ENCODE peak calls at places on chromosomes 7 and 10, in ten cellular contexts. L, S, F, U, J, P, A, O, N and X are unnamed samples.

GRCh38 chr10:5297466-5297865 is 67.3 kb upstream of the UCN3 start:
- DNase-seq in N (no peak), F (no peak), L (no peak), A (peak), O (no peak), J (peak), P (peak), U (no peak), S (no peak), X (peak)

GRCh38 chr10:128070721-128071416 is 55.4 kb downstream of the MKI67 start:
- DNase-seq in S (no peak), L (no peak), U (no peak), O (no peak), J (no peak), P (no peak), N (peak), A (no peak), F (no peak), X (no peak)

GRCh38 chr7:158301221-158301620 is 286.4 kb downstream of the PTPRN2 start:
- DNase-seq in U (no peak), L (no peak), F (no peak), N (no peak), O (no peak), P (no peak), J (no peak), A (no peak), S (peak), X (no peak)

GRCh38 chr10:9824546-9825164 is 1193.0 kb upstream of the CELF2 start:
- DNase-seq in J (no peak), O (no peak), N (no peak), A (no peak), L (no peak), P (no peak), U (no peak), F (no peak), S (no peak), X (no peak)

GRCh38 chr7:87067788-87068187 is 8.3 kb upstream of the ELAPOR2 start:
- DNase-seq in A (no peak), J (no peak), O (no peak), P (no peak), L (no peak), S (no peak), N (no peak), U (no peak), F (no peak), X (no peak)

GRCh38 chr7:39428221-39428620 is 138.0 kb upstream of the YAE1 start:
- DNase-seq in O (no peak), J (no peak), F (no peak), A (peak), P (peak), U (no peak), S (no peak), N (no peak), L (no peak), X (no peak)

GRCh38 chr7:29609162-29610030 is 45.8 kb downstream of the PRR15 start:
- DNase-seq in P (peak), L (no peak), A (peak), F (peak), J (no peak), U (peak), S (peak), N (no peak), O (no peak), X (no peak)

GRCh38 chr10:127266431-127266830 is 70.0 kb upstream of the INSYN2A start:
- DNase-seq in L (no peak), U (no peak), O (no peak), J (no peak), F (no peak), S (no peak), A (no peak), P (no peak), N (no peak), X (no peak)

GRCh38 chr7:131021902-131022301 is 287.9 kb upstream of the KLF14 start:
- DNase-seq in A (no peak), N (no peak), J (no peak), F (no peak), P (no peak), O (no peak), U (no peak), S (no peak), L (no peak), X (no peak)

GRCh38 chr10:96588060-96588554 is 1.3 kb upstream of the TM9SF3 start:
- DNase-seq in O (no peak), L (no peak), U (no peak), J (no peak), S (no peak), A (no peak), F (no peak), N (no peak), P (no peak), X (no peak)

GRCh38 chr10:119243967-119244366 is 36.6 kb downstream of the GRK5 start:
- DNase-seq in J (no peak), O (no peak), S (no peak), L (no peak), N (no peak), P (peak), A (no peak), U (no peak), F (no peak), X (no peak)

GRCh38 chr10:31644931-31645633 is 283.5 kb downstream of the ARHGAP12 start:
- DNase-seq in A (no peak), F (no peak), L (no peak), P (no peak), U (no peak), O (no peak), S (no peak), J (no peak), N (no peak), X (no peak)

GRCh38 chr7:96285579-96285978 is 36.3 kb downstream of the SLC25A13 start:
- DNase-seq in F (no peak), L (no peak), A (no peak), U (no peak), N (no peak), J (no peak), S (peak), P (no peak), O (no peak), X (peak)

GRCh38 chr10:89480047-89480446 is 55.3 kb downstream of the SLC16A12 start:
- DNase-seq in A (no peak), O (no peak), U (no peak), L (no peak), S (no peak), F (no peak), P (no peak), N (no peak), J (no peak), X (no peak)

GRCh38 chr10:24008164-24009066 is 200.5 kb upstream of the KIAA1217 start:
- DNase-seq in F (no peak), O (peak), L (no peak), P (peak), N (no peak), J (no peak), S (no peak), U (no peak), A (peak), X (no peak)

GRCh38 chr7:26860361-26860760 is 4.0 kb downstream of the SKAP2 start:
- DNase-seq in S (no peak), A (no peak), J (no peak), L (no peak), N (no peak), U (peak), P (peak), O (no peak), F (no peak), X (no peak)
- TF ChIP-seq CTCF in S (no peak), A (peak), J (no peak), L (no peak), N (no peak), U (peak), P (no peak), O (no peak), F (no peak), X (no peak)

DNA sequence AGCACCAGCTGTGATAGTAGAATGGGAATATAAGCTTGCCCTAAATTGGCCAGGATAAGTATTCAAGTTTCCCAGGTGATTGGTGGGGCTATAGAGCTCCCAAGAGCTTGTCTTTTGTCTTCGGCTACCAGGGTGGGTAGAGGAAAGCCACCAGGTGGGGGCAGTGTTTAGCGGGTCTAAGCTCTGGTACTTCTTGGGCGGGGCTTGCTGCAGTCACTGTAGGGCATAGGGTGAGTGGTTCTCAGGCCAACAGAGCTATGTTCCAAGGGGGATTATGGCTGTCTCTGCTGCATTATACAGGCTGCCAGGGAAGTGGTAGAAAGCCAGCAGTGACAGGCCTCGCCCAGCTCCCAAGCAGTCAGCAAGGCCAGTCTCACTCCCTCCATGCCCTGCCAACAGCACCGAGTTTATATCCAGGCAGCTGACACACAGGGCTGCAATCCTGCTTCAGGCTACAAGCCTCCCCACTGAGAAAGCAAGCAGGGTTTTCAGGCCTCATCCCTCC is 110.7 kb downstream of the ZNF467 start:
- DNase-seq in P (peak), S (peak), F (peak), N (no peak), U (peak), L (peak), A (no peak), O (peak), J (peak), X (peak)
- TF ChIP-seq CTCF in P (peak), S (peak), F (peak), N (peak), U (peak), L (peak), A (no peak), O (peak), J (peak), X (peak)

DNA sequence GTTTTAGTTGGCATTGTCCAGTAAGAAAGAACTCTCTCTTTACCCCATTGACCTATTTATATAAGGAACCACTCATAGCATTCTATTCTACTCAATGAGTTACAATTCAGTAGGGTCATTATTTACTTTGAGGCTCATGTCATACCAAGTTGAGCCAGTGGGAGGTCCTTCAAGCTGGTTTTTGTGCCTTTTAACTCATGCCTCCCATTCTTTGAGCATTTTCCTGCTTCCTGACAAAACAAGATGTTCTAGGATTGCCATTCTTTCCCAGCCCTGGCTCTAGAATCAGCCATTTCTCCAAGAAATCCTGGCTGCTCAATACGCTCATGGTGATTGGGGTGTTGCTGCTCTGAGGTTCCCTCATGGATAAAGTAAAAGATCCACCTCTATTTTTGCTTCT is 250.1 kb downstream of the ABCA13 start:
- DNase-seq in U (no peak), O (no peak), P (no peak), A (no peak), J (no peak), F (no peak), S (no peak), N (no peak), L (no peak), X (no peak)
- TF ChIP-seq CTCF in U (no peak), O (no peak), P (no peak), A (no peak), J (no peak), F (no peak), S (no peak), N (no peak), L (no peak), X (no peak)

GRCh38 chr10:44809652-44810051 is 101.5 kb upstream of the TMEM72 start:
- DNase-seq in J (no peak), F (no peak), U (no peak), S (no peak), O (no peak), L (no peak), P (peak), A (no peak), N (no peak), X (no peak)
- TF ChIP-seq CTCF in J (no peak), F (no peak), U (no peak), S (no peak), O (no peak), L (no peak), P (peak), A (no peak), N (no peak), X (no peak)

GRCh38 chr7:149764481-149765398 is 8.6 kb downstream of the ZNF467 start:
- DNase-seq in S (no peak), L (no peak), A (peak), F (no peak), J (no peak), O (peak), U (no peak), P (no peak), N (no peak), X (no peak)
- TF ChIP-seq CTCF in S (no peak), L (no peak), A (no peak), F (no peak), J (no peak), O (peak), U (no peak), P (no peak), N (peak), X (no peak)

GRCh38 chr10:25388188-25388861 is 213.5 kb downstream of the GPR158 start:
- DNase-seq in N (no peak), A (no peak), P (no peak), U (no peak), O (no peak), J (no peak), L (no peak), F (no peak), S (no peak), X (no peak)
- TF ChIP-seq CTCF in N (no peak), A (no peak), P (no peak), U (no peak), O (no peak), J (no peak), L (no peak), F (no peak), S (no peak), X (no peak)

GRCh38 chr7:19262794-19263193 is 117.6 kb upstream of the FERD3L start:
- DNase-seq in N (no peak), P (no peak), A (no peak), S (no peak), J (no peak), U (no peak), O (no peak), F (no peak), L (no peak), X (no peak)
- TF ChIP-seq CTCF in N (no peak), P (no peak), A (no peak), S (no peak), J (no peak), U (no peak), O (no peak), F (no peak), L (no peak), X (no peak)

GRCh38 chr7:104341545-104341944 is 13.1 kb downstream of the LHFPL3 start:
- DNase-seq in J (no peak), S (peak), P (no peak), N (no peak), A (no peak), L (no peak), F (no peak), U (no peak), O (no peak), X (peak)
- TF ChIP-seq CTCF in J (no peak), S (peak), P (no peak), N (no peak), A (no peak), L (no peak), F (no peak), U (no peak), O (no peak), X (no peak)

DNA sequence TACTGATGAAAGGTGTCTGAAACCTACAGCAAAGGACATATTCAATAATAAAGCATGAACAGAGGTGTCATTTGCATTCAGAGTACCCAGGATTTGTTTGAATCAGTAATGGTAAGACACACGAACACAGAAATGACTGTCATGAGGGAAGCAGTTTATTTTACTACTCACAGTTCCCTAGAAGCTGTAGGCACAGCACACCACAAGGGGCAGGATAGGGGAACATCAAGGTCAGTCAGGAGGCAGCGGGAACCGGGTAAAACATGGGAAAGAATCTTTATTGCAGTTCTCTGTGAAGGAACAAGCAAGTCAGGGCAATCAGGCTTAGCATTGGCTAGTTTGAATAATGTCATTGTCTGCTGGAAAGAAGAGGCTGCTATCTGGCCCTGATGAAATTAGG is 70.2 kb upstream of the PDSS1 start:
- DNase-seq in P (no peak), S (no peak), U (no peak), J (no peak), A (no peak), O (no peak), L (no peak), N (no peak), F (no peak), X (no peak)
- TF ChIP-seq CTCF in P (no peak), S (no peak), U (no peak), J (no peak), A (no peak), O (no peak), L (no peak), N (no peak), F (no peak), X (no peak)

GRCh38 chr7:136911362-136911761 is 42.9 kb downstream of the CHRM2 start:
- DNase-seq in J (no peak), L (no peak), N (no peak), U (no peak), O (no peak), S (no peak), A (no peak), P (no peak), F (no peak), X (no peak)
- TF ChIP-seq CTCF in J (no peak), L (no peak), N (no peak), U (no peak), O (no peak), S (no peak), A (no peak), P (no peak), F (no peak), X (no peak)